ENCODE peak calls at places on chromosomes 13 and 19, in ten cellular contexts. R is uterus, O is OCI-LY7, B is psoas muscle, E is type B pancreatic cell, X is stomach, G is testis, U is pancreas, T is HFF-Myc, Y is GM13977. H is an unnamed sample.

GRCh38 chr13:74210693-74211393 is 76.6 kb upstream of the KLF12 start:
- DNase-seq in R (no peak), O (no peak), B (no peak), E (no peak), X (peak; percentile 68), G (peak; percentile 14), U (no peak), T (no peak), Y (no peak), H (no peak)

GRCh38 chr19:8498295-8498694 is 4.1 kb downstream of the PRAM1 start:
- DNase-seq in R (no peak), O (no peak), B (no peak), E (no peak), X (no peak), G (no peak), U (no peak), T (no peak), Y (no peak), H (no peak)

GRCh38 chr19:12779162-12779993 is 4.0 kb upstream of the HOOK2 start:
- DNase-seq in R (peak; percentile 69), O (peak; percentile 23), B (peak; percentile 79), E (no peak), X (no peak), G (peak; percentile 60), U (no peak), T (no peak), Y (no peak), H (peak; percentile 56)

GRCh38 chr13:48110132-48110868 is 15.4 kb upstream of the MED4 start:
- DNase-seq in R (no peak), O (no peak), B (no peak), E (no peak), X (no peak), G (no peak), U (no peak), T (no peak), Y (no peak), H (no peak)

GRCh38 chr19:11052391-11052790 is 36.9 kb upstream of the LDLR start:
- DNase-seq in R (no peak), O (no peak), B (no peak), E (no peak), X (no peak), G (no peak), U (no peak), T (no peak), Y (no peak), H (no peak)

GRCh38 chr13:77267362-77267761 is 59.5 kb downstream of the MYCBP2 start:
- DNase-seq in R (no peak), O (no peak), B (no peak), E (no peak), X (no peak), G (no peak), U (no peak), T (no peak), Y (no peak), H (no peak)

GRCh38 chr19:13095934-13096890 is 6.4 kb downstream of the LYL1 start:
- DNase-seq in R (peak; percentile 59), O (peak; percentile 42), B (no peak), E (no peak), X (no peak), G (no peak), U (peak; percentile 72), T (no peak), Y (no peak), H (no peak)

GRCh38 chr13:79995334-79995733 is 345.6 kb downstream of the SPRY2 start:
- DNase-seq in R (no peak), O (no peak), B (no peak), E (no peak), X (no peak), G (no peak), U (no peak), T (peak; percentile 19), Y (no peak), H (no peak)

GRCh38 chr19:1168877-1169791 is 4.9 kb downstream of the SBNO2 start:
- DNase-seq in R (peak; percentile 64), O (no peak), B (peak; percentile 71), E (no peak), X (peak; percentile 82), G (peak; percentile 84), U (peak; percentile 79), T (no peak), Y (no peak), H (no peak)

GRCh38 chr19:40530091-40530901 is 46.4 kb upstream of the SHKBP1 start:
- DNase-seq in R (no peak), O (peak; percentile 42), B (no peak), E (no peak), X (no peak), G (peak; percentile 57), U (peak; percentile 63), T (no peak), Y (peak; percentile 67), H (no peak)

GRCh38 chr13:114146629-114147028 is 14.2 kb upstream of the RASA3 start:
- DNase-seq in R (no peak), O (no peak), B (peak; percentile 40), E (no peak), X (no peak), G (no peak), U (peak; percentile 45), T (no peak), Y (no peak), H (peak; percentile 44)

GRCh38 chr19:45766293-45766918 is 2.6 kb downstream of the SIX5 start:
- DNase-seq in R (peak; percentile 33), O (no peak), B (no peak), E (no peak), X (no peak), G (no peak), U (peak; percentile 92), T (no peak), Y (no peak), H (no peak)

GRCh38 chr19:45765365-45766292 is 3.4 kb downstream of the SIX5 start:
- DNase-seq in R (peak; percentile 47), O (no peak), B (no peak), E (no peak), X (no peak), G (no peak), U (peak; percentile 87), T (no peak), Y (no peak), H (no peak)

GRCh38 chr19:45763691-45764294 is 5.3 kb downstream of the SIX5 start:
- DNase-seq in R (peak; percentile 38), O (no peak), B (no peak), E (no peak), X (no peak), G (no peak), U (peak; percentile 76), T (no peak), Y (no peak), H (no peak)

GRCh38 chr19:45764487-45764886 is 4.6 kb downstream of the SIX5 start:
- DNase-seq in R (no peak), O (no peak), B (no peak), E (no peak), X (no peak), G (no peak), U (peak; percentile 71), T (no peak), Y (no peak), H (no peak)

DNA sequence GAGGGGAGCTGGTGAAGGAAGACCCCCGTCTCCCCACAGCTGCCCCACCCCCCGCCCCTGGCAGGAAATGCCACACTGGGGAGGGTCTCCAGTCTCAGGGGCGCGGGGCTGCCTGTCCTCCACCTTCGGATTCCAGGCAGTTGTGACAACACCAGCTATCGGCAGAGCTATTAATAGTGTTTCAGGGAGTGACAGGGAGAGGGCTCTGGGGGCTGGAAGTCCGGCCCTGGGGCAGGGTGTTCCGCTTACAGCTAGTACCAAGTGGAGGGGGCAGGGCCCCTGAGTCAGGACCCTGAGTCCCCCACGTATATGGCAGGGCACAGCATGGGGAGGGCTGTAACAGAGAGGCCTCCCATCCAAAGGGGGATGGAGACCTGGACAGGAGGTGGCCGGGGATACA is 4.1 kb downstream of the SIX5 start:
- DNase-seq in R (peak; percentile 34), O (no peak), B (no peak), E (no peak), X (no peak), G (no peak), U (peak; percentile 67), T (no peak), Y (no peak), H (no peak)
- TF ChIP-seq CTCF in R (no peak), O (no peak), B (no peak), E (no peak), X (no peak), G (no peak), U (no peak), T (no peak), Y (no peak), H (no peak)

DNA sequence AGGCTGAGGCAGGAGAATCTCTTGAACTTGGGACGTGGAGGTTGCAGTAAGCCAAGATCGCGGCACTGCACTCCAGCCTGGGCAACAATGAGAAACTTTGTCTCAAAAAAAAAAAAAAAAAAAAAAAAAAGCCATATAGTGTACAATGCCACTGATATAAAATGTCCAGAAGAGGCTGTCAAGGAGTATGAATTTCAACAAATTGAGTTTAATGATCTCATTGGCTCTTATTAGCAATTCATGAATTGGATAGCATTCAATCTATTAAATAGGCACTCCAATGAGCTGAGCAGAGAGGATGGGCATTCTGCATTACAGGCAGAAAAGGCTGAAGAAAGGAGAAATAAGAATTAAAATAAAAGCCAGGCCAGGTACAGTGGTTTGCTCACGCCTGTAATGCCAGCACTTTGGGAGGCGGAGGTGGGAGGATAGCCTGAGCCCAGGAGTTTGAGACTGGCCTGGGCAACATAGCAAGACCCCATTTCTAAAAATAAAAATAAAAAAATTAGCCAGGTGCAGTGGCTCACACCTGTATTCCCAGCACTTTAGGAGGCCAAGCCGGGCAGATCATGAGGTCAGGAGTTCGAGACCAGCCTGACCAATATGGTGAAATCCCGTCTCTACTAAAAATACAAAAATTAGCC is 757 bp upstream of the LMNB2 start:
- DNase-seq in R (no peak), O (no peak), B (no peak), E (no peak), X (no peak), G (no peak), U (no peak), T (no peak), Y (no peak), H (no peak)
- TF ChIP-seq CTCF in R (no peak), O (no peak), B (no peak), E (no peak), X (no peak), G (no peak), U (no peak), T (no peak), Y (no peak), H (no peak)

GRCh38 chr19:32719611-32720059 is at the start of gene TDRD12:
- DNase-seq in R (no peak), O (no peak), B (no peak), E (no peak), X (no peak), G (peak; percentile 78), U (peak; percentile 61), T (no peak), Y (no peak), H (peak; percentile 17)
- TF ChIP-seq CTCF in R (no peak), O (peak; percentile 22), B (no peak), E (no peak), X (no peak), G (peak; percentile 46), U (no peak), T (no peak), Y (peak; percentile 28), H (no peak)

DNA sequence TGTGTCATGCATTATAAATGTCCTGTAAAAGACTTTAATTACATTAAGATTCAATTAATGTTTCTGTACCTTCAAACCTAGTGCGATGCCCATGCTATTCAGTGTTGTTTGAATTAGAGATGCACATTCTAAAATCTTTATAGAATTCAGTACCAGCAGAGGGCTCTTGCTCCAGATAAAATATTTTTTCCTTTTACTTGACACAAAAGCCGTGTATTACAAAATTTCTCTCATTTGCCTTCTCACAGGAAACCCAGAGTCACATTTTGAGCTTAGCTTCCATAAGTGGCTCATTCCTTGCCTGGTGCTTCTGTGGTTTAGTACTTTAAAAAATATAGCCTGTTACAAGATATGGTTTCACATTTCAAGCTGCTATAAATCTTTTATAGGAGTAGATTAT is 101.2 kb downstream of the RNF17 start:
- DNase-seq in R (no peak), O (peak; percentile 18), B (no peak), E (no peak), X (no peak), G (no peak), U (no peak), T (no peak), Y (no peak), H (no peak)
- TF ChIP-seq CTCF in R (no peak), O (peak; percentile 65), B (no peak), E (peak; percentile 18), X (no peak), G (no peak), U (no peak), T (no peak), Y (peak; percentile 32), H (peak; percentile 19)

H was measured in GM06990.